ENCODE peak calls at places on chromosomes 11 and 22, in seven cellular contexts. T is left ventricle myocardium inferior; G is bronchial epithelial cell; D is foreskin fibroblast; N is choroid plexus epithelial cell; M is CD8-positive, alpha-beta T cell; Y is Caco-2. A is an unnamed sample.

GRCh38 chr11:100329352-100329751 is 357.7 kb upstream of the ARHGAP42 start:
- DNase-seq in N (peak), Y (no peak), T (no peak), G (peak), D (no peak), M (no peak), A (no peak)

GRCh38 chr11:111820059-111820375 is 51.4 kb downstream of the ALG9 start:
- DNase-seq in G (no peak), D (no peak), Y (no peak), T (no peak), M (no peak), N (no peak), A (no peak)

GRCh38 chr11:121625784-121626506 is 173.2 kb upstream of the SORL1-AS1 start:
- DNase-seq in G (no peak), N (peak), T (peak), M (no peak), D (no peak), Y (no peak), A (no peak)

GRCh38 chr11:70233511-70233919 is 30.4 kb downstream of the FADD start:
- DNase-seq in D (peak), M (no peak), N (peak), T (no peak), G (peak), Y (no peak), A (no peak)

GRCh38 chr11:119417726-119418540 is 5.0 kb downstream of the THY1 start:
- DNase-seq in N (peak), Y (no peak), D (peak), M (no peak), G (peak), T (no peak), A (no peak)

GRCh38 chr22:19874307-19875060 is 19.8 kb upstream of the GNB1L start:
- DNase-seq in T (peak), M (no peak), N (no peak), G (peak), D (no peak), Y (no peak), A (no peak)

GRCh38 chr11:85575388-85575787 is 51.8 kb downstream of the DLG2 start:
- DNase-seq in Y (no peak), D (no peak), G (no peak), T (no peak), M (no peak), N (no peak), A (no peak)

GRCh38 chr22:50542416-50542927 is 3.2 kb upstream of the KLHDC7B start:
- DNase-seq in M (no peak), G (peak), T (no peak), Y (no peak), D (no peak), N (peak), A (no peak)

GRCh38 chr11:69439651-69440464 is 41.6 kb upstream of the LINC01488 start:
- DNase-seq in Y (no peak), D (no peak), T (no peak), N (no peak), G (no peak), M (no peak), A (no peak)

GRCh38 chr11:124071622-124071948 is 30.5 kb upstream of the OR10G7 start:
- DNase-seq in M (no peak), N (no peak), Y (no peak), T (no peak), G (no peak), D (no peak), A (no peak)

GRCh38 chr11:105111145-105111944 is 28.2 kb downstream of the CARD18 start:
- DNase-seq in D (no peak), T (no peak), Y (no peak), N (no peak), G (no peak), M (no peak), A (no peak)

GRCh38 chr11:269146-269890 is 8.9 kb upstream of the NLRP6 start:
- DNase-seq in Y (no peak), N (peak), M (no peak), G (peak), T (no peak), D (no peak), A (peak)
- H3K4me3 ChIP-seq in Y (no peak), N (peak), M (peak), G (no peak), T (peak), D (peak), A (no peak)

GRCh38 chr11:77044886-77045285 is 10.7 kb downstream of the B3GNT6 start:
- DNase-seq in T (no peak), M (no peak), Y (no peak), N (no peak), G (no peak), D (no peak), A (no peak)

GRCh38 chr11:77044356-77044755 is 10.2 kb downstream of the B3GNT6 start:
- DNase-seq in G (no peak), Y (no peak), N (no peak), D (no peak), T (no peak), M (no peak), A (no peak)

GRCh38 chr11:77047007-77047927 is 13.1 kb downstream of the B3GNT6 start:
- DNase-seq in G (peak), T (peak), N (peak), M (peak), Y (peak), D (peak), A (peak)

GRCh38 chr11:77049081-77049480 is 14.9 kb downstream of the B3GNT6 start:
- DNase-seq in G (no peak), T (no peak), N (no peak), D (no peak), M (no peak), Y (no peak), A (peak)

DNA sequence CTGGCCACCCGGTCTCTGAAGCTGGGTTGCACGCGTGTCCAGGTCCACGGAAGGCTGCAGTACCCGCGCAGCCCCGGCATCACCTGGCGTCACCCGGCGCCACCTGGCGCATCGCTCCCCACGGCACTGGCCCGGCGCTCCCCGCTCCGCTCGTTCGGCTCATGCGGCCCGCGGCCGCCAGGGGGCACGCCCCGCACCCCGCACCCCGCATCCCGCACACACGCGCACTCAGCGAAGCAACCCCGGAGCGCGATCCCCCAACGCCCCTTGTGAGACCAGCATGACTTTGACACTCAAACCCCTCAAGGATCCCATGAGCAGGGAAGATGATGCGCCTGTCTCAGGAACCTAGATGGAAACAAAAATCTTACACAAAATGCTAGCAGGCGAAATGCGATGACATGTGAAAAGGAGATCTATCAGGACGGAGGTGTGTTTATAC is 11.9 kb downstream of the B3GNT6 start:
- DNase-seq in D (peak), N (peak), T (no peak), M (peak), Y (peak), G (peak), A (peak)
- H3K4me3 ChIP-seq in D (no peak), N (peak), T (no peak), M (no peak), Y (peak), G (no peak), A (peak)

GRCh38 chr11:110046759-110047386 is 46.3 kb upstream of the ZC3H12C start:
- DNase-seq in M (no peak), D (no peak), G (no peak), Y (no peak), N (no peak), T (no peak), A (no peak)
- H3K4me3 ChIP-seq in M (no peak), D (no peak), G (no peak), Y (no peak), N (no peak), T (no peak), A (no peak)

GRCh38 chr11:62923634-62924411 is 2.7 kb upstream of the CHRM1 start:
- DNase-seq in N (no peak), T (no peak), M (no peak), G (no peak), D (peak), Y (no peak), A (peak)
- H3K4me3 ChIP-seq in N (peak), T (peak), M (peak), G (no peak), D (peak), Y (no peak), A (peak)

GRCh38 chr11:83727251-83727650 is 441.1 kb upstream of the CCDC90B start:
- DNase-seq in G (no peak), T (no peak), D (no peak), Y (no peak), M (no peak), N (no peak), A (no peak)

GRCh38 chr11:83725718-83726117 is 439.6 kb upstream of the CCDC90B start:
- DNase-seq in N (no peak), Y (no peak), G (no peak), T (no peak), M (no peak), D (no peak), A (no peak)

GRCh38 chr11:83724704-83725114 is 438.5 kb upstream of the CCDC90B start:
- DNase-seq in G (peak), M (no peak), T (no peak), N (peak), Y (peak), D (peak), A (no peak)

GRCh38 chr11:83726316-83726715 is 440.1 kb upstream of the CCDC90B start:
- DNase-seq in M (no peak), D (no peak), T (no peak), N (no peak), G (peak), Y (no peak), A (no peak)

GRCh38 chr11:83725161-83725560 is 439.0 kb upstream of the CCDC90B start:
- DNase-seq in T (no peak), D (no peak), Y (peak), M (no peak), G (no peak), N (no peak), A (no peak)
- H3K4me3 ChIP-seq in T (peak), D (no peak), Y (peak), M (no peak), G (no peak), N (no peak), A (no peak)

DNA sequence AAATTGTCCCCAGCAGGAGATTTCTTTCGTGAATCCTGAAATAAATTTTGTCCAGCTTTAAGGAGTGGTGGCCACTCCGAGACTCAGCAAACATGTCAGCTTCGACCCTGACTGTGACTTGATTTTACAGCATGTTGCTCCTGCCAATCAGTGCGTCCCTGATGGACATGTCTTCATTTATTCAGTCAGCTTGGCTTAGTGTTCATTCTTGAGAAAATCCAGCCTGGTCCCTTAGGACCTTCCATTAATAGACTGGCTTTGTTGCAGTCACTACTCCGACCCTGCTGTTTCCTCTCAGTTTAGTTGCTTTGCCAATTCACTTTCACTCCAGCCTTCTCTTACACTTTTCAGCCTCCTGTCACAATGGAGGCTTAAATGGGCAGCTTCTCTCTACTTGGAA is 30.5 kb downstream of the TMPRSS5 start:
- DNase-seq in T (no peak), N (no peak), D (no peak), M (no peak), Y (no peak), G (no peak), A (no peak)
- H3K4me3 ChIP-seq in T (no peak), N (no peak), D (no peak), M (no peak), Y (no peak), G (no peak), A (no peak)

DNA sequence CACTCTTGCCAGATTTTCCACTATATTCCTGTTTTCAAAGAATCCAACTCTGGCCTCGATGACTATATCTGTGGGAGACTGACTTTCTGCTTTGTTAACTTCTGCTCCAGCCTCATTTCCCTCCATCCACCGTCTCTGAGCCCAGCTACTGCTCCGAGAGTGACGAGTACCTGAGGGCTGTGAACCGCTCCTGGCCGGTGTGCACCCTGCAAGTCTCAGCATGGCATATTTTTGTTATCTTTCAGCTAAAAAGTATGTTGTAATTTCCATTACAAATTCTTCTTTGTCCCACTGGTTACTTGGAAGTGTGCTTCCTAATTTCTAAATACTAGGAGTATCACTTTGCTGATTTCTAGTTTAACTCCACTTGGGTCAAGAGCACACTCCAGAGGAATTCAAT is 36.5 kb upstream of the MOB2 start:
- DNase-seq in T (no peak), D (no peak), M (no peak), G (peak), Y (no peak), N (no peak), A (no peak)
- H3K4me3 ChIP-seq in T (no peak), D (no peak), M (no peak), G (no peak), Y (no peak), N (no peak), A (no peak)

DNA sequence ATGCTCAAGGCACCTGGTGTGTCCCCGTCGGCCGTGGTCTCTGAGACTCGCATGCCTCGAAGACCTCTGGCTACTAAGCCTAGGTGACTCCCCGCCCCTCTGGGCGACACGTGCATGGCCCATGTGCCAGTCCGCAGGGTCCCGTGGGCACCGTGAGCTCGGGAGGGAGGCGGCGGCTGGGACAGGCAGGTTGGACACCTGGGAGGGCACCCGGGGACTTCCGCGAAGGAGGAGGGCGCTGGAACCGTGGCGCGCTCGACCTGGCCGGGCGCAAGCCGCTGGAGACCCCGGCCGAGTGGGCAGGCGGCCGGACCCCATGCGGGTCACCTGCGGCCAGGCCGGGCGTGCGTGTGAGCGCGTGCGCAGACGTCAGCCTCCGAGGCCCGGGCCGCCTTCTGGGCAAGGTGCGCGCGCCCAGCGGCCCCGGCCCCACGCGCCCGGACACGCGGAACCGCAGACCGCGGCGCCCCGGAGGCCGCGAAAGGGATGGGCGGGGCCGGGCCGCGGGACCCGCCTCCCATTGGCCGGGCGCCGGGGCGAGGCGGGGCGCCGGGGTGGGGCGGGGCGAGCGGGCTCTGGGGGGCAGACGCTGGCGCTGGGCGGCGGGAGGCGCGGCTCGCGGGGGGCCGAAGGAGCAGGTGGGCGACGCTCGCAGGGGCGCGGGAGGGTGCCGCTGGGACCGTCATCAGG is 576 bp upstream of the RASD2 start:
- DNase-seq in M (peak), Y (peak), N (peak), T (peak), G (no peak), D (peak), A (peak)
- H3K4me3 ChIP-seq in M (peak), Y (peak), N (peak), T (peak), G (peak), D (peak), A (peak)

DNA sequence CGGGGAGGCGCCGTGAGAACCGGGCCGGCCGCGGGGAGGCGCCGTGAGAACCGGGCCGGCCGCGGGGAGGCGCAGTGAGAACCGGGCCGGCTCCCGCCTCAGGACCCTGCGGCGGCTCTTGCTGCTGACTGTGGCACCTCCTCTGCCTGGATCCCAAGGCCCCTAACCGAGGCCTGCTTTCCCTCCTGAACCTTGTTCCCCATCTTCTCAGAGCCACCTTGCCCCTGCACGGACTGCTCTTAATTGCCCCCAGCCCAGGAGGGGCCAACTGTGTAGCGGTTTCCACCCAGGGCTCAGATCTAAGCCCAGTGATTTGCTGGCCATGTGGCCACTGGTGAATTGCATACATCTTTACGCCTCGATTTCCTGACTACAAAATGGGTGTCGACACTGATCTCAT is 112.2 kb upstream of the B3GAT1 start:
- DNase-seq in M (no peak), Y (no peak), N (no peak), D (no peak), T (peak), G (no peak), A (no peak)
- H3K4me3 ChIP-seq in M (no peak), Y (no peak), N (no peak), D (no peak), T (no peak), G (no peak), A (no peak)